ENCODE peak calls at places on chromosomes 5 and 9, in six cellular contexts. G is ELR; I is effector memory CD4-positive, alpha-beta T cell; K is A549; T is cardiac muscle cell; N is CD4-positive, alpha-beta T cell. Y is an unnamed sample.

GRCh38 chr5:178625679-178626483 is 969 bp downstream of the CLK4 start:
- DNase-seq in G (no peak), I (no peak), K (peak), T (peak), N (no peak), Y (no peak)

GRCh38 chr9:132752877-132753592 is 82.8 kb downstream of the GTF3C4 start:
- DNase-seq in G (no peak), I (no peak), K (no peak), T (no peak), N (no peak), Y (no peak)

GRCh38 chr5:154273028-154273617 is 82.6 kb downstream of the GALNT10 start:
- DNase-seq in G (peak), I (peak), K (no peak), T (no peak), N (no peak), Y (no peak)

GRCh38 chr5:173866249-173867172 is 21.6 kb upstream of the CPEB4 start:
- DNase-seq in G (no peak), I (no peak), K (no peak), T (no peak), N (no peak), Y (no peak)

GRCh38 chr9:135039916-135040645 is 47.4 kb upstream of the OLFM1 start:
- DNase-seq in G (no peak), I (no peak), K (no peak), T (no peak), N (no peak), Y (no peak)

GRCh38 chr9:88725300-88726024 is 190.5 kb downstream of the NXNL2 start:
- DNase-seq in G (no peak), I (no peak), K (no peak), T (no peak), N (no peak), Y (no peak)

GRCh38 chr5:6585939-6586646 is 46.8 kb downstream of the NSUN2 start:
- DNase-seq in G (no peak), I (no peak), K (no peak), T (no peak), N (no peak), Y (no peak)

GRCh38 chr5:181243521-181244307 is at the start of gene RACK1:
- DNase-seq in G (peak), I (peak), K (peak), T (peak), N (peak), Y (peak)

GRCh38 chr9:93254061-93254481 is 70.1 kb downstream of the WNK2 start:
- DNase-seq in G (no peak), I (no peak), K (no peak), T (no peak), N (no peak), Y (no peak)

GRCh38 chr9:1837453-1838084 is 177.6 kb upstream of the SMARCA2 start:
- DNase-seq in G (peak), I (no peak), K (peak), T (peak), N (no peak), Y (no peak)

GRCh38 chr5:167332291-167332690 is 959.2 kb upstream of the WWC1 start:
- DNase-seq in G (no peak), I (no peak), K (no peak), T (no peak), N (no peak), Y (no peak)

GRCh38 chr9:79522793-79523192 is 49.0 kb upstream of the TLE4 start:
- DNase-seq in G (no peak), I (no peak), K (no peak), T (no peak), N (no peak), Y (no peak)

GRCh38 chr9:92064711-92065110 is 50.5 kb downstream of the SPTLC1 start:
- DNase-seq in G (no peak), I (no peak), K (no peak), T (no peak), N (no peak), Y (no peak)

GRCh38 chr5:178069909-178070308 is 43.4 kb upstream of the N4BP3 start:
- DNase-seq in G (peak), I (no peak), K (peak), T (peak), N (no peak), Y (no peak)

GRCh38 chr9:79788662-79789061 is 216.9 kb downstream of the TLE4 start:
- DNase-seq in G (no peak), I (no peak), K (no peak), T (no peak), N (no peak), Y (no peak)

GRCh38 chr9:6272229-6272597 is 56.0 kb upstream of the TPD52L3 start:
- DNase-seq in G (peak), I (no peak), K (no peak), T (no peak), N (no peak), Y (no peak)

GRCh38 chr9:136333486-136333885 is 6.1 kb downstream of the GPSM1 start:
- DNase-seq in G (no peak), I (no peak), K (no peak), T (no peak), N (no peak), Y (no peak)

GRCh38 chr9:107249131-107249533 is 33.9 kb upstream of the RAD23B start:
- DNase-seq in G (peak), I (no peak), K (peak), T (no peak), N (no peak), Y (no peak)

GRCh38 chr5:163880307-163880706 is 374.9 kb downstream of the MAT2B start:
- DNase-seq in G (peak), I (no peak), K (no peak), T (no peak), N (no peak), Y (no peak)

GRCh38 chr9:73719660-73720059 is 568.0 kb downstream of the ANXA1 start:
- DNase-seq in G (no peak), I (no peak), K (no peak), T (no peak), N (no peak), Y (no peak)

GRCh38 chr5:137214446-137215189 is 284.5 kb downstream of the SPOCK1 start:
- DNase-seq in G (peak), I (no peak), K (no peak), T (no peak), N (no peak), Y (no peak)

GRCh38 chr9:83027153-83027867 is 35.6 kb downstream of the RASEF start:
- DNase-seq in G (peak), I (no peak), K (peak), T (no peak), N (no peak), Y (no peak)

GRCh38 chr5:141040763-141041426 is 10.3 kb upstream of the PCDHB1 start:
- DNase-seq in G (peak), I (peak), K (peak), T (peak), N (peak), Y (peak)

GRCh38 chr5:30500513-30500912 is 693.0 kb upstream of the CDH6 start:
- DNase-seq in G (no peak), I (no peak), K (no peak), T (no peak), N (no peak), Y (no peak)

GRCh38 chr5:134494780-134495179 is 30.7 kb upstream of the JADE2 start:
- DNase-seq in G (no peak), I (no peak), K (no peak), T (no peak), N (no peak), Y (no peak)

GRCh38 chr9:89486681-89487080 is 11.2 kb downstream of the SEMA4D start:
- DNase-seq in G (no peak), I (no peak), K (no peak), T (no peak), N (no peak), Y (no peak)

GRCh38 chr5:98168862-98169261 is 604.6 kb upstream of the RGMB start:
- DNase-seq in G (peak), I (no peak), K (no peak), T (no peak), N (no peak), Y (no peak)

GRCh38 chr5:671459-672328 is 21.5 kb downstream of the TPPP start:
- DNase-seq in G (peak), I (peak), K (peak), T (peak), N (peak), Y (peak)

GRCh38 chr9:137497921-137498719 is 39.0 kb upstream of the NSMF start:
- DNase-seq in G (no peak), I (no peak), K (no peak), T (no peak), N (no peak), Y (no peak)

GRCh38 chr5:78533356-78533755 is 115.2 kb downstream of the LHFPL2 start:
- DNase-seq in G (peak), I (no peak), K (peak), T (no peak), N (no peak), Y (no peak)

GRCh38 chr5:150101019-150101418 is 14.7 kb upstream of the CSF1R start:
- DNase-seq in G (no peak), I (no peak), K (no peak), T (no peak), N (no peak), Y (no peak)

GRCh38 chr9:129726322-129727160 is 26.3 kb downstream of the PTGES start:
- DNase-seq in G (peak), I (peak), K (peak), T (peak), N (peak), Y (peak)

GRCh38 chr5:34591723-34592122 is 64.4 kb upstream of the RAI14 start:
- DNase-seq in G (no peak), I (no peak), K (no peak), T (no peak), N (no peak), Y (no peak)

GRCh38 chr9:135901826-135902225 is 5.5 kb downstream of the CAMSAP1 start:
- DNase-seq in G (no peak), I (no peak), K (no peak), T (no peak), N (no peak), Y (peak)

GRCh38 chr9:129028192-129028966 is at the start of gene SH3GLB2:
- DNase-seq in G (peak), I (peak), K (peak), T (peak), N (peak), Y (peak)

Y was measured in ascending aorta.